ENCODE peak calls at places on chromosomes 4 and X, in five cellular contexts. T is stomach, M is ascending aorta, W is foreskin fibroblast, S is bronchial epithelial cell. G is an unnamed sample.

GRCh38 chrX:24283122-24283789 is 30.6 kb downstream of the SUPT20HL2 start:
- DNase-seq in M (no peak), W (no peak), T (no peak), S (no peak), G (no peak)

GRCh38 chrX:19670854-19671620 is 155.7 kb upstream of the MAP3K15 start:
- DNase-seq in S (peak), W (peak), T (no peak), M (no peak), G (peak)

GRCh38 chrX:3393581-3394111 is 47.2 kb upstream of the MXRA5 start:
- DNase-seq in W (no peak), M (no peak), S (peak), T (no peak), G (no peak)

GRCh38 chr4:86595426-86595805 is 1.3 kb downstream of the PTPN13 start:
- DNase-seq in M (no peak), T (no peak), S (peak), W (peak), G (no peak)

GRCh38 chr4:75289843-75290616 is 224.2 kb downstream of the RCHY1 start:
- DNase-seq in S (peak), T (peak), W (no peak), M (no peak), G (no peak)

GRCh38 chr4:118954246-118954645 is 65.6 kb downstream of the SYNPO2 start:
- DNase-seq in M (no peak), S (peak), W (peak), T (no peak), G (no peak)

GRCh38 chr4:85842540-85842939 is 367.6 kb downstream of the ARHGAP24 start:
- DNase-seq in W (no peak), T (no peak), M (peak), S (no peak), G (peak)

GRCh38 chrX:2693123-2693438 is 2.0 kb downstream of the CD99 start:
- DNase-seq in T (no peak), M (no peak), S (no peak), W (no peak), G (no peak)

GRCh38 chrX:107542500-107542899 is 85.8 kb upstream of the PRPS1 start:
- DNase-seq in T (peak), S (peak), M (no peak), W (peak), G (no peak)

GRCh38 chr4:153067376-153067775 is 131.3 kb downstream of the FHDC1 start:
- DNase-seq in M (no peak), W (peak), S (peak), T (no peak), G (no peak)

GRCh38 chrX:39773150-39773549 is 324.6 kb downstream of the BCOR start:
- DNase-seq in W (no peak), M (no peak), S (no peak), T (no peak), G (no peak)

GRCh38 chr4:84529169-84529751 is 30.2 kb upstream of the NKX6-1 start:
- DNase-seq in M (no peak), S (peak), W (no peak), T (no peak), G (no peak)

GRCh38 chr4:112038861-112039260 is 106.4 kb upstream of the FAM241A start:
- DNase-seq in T (no peak), S (peak), W (peak), M (no peak), G (no peak)

DNA sequence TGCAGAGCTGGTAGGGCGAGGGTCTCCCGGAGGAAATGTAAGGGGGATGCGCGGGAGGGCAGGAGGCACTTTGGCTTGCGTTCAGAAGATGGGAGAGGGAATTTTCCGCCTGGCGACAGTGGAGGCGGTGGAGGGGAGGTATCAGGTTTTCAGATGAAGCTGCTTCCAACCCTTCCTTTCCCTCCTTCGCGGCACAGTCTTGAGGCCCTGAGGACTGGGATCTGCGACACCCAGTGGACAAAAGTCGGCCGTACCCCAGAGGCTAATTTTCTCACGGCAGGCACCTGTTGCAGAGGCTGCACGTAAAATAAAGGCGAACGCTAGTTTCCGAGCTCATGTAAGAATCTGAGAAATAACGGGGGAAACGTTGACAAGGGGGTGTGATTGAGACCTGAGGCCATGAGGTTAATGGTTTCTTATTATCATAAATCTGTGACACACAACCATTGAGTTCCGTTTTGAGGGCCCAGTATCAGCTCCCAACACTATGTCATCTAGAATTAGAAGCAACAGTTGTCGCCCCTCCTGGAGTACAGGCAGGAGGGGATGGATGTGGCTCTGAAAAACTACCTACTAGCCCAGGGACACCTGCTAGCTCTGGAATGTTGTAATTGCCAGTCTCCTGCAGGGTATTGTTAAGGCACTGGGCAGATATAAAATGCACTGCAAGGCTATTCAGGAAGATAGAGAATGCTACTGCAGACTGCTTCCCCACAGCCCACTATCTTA is 1.1 kb downstream of the ZCCHC18 start:
- DNase-seq in W (peak), S (peak), T (peak), M (no peak), G (peak)
- H3K4me3 ChIP-seq in W (peak), S (no peak), T (peak), M (peak), G (no peak)

GRCh38 chr4:124647599-124647998 is 64.9 kb downstream of the ANKRD50 start:
- DNase-seq in S (no peak), T (no peak), W (no peak), M (no peak), G (no peak)

DNA sequence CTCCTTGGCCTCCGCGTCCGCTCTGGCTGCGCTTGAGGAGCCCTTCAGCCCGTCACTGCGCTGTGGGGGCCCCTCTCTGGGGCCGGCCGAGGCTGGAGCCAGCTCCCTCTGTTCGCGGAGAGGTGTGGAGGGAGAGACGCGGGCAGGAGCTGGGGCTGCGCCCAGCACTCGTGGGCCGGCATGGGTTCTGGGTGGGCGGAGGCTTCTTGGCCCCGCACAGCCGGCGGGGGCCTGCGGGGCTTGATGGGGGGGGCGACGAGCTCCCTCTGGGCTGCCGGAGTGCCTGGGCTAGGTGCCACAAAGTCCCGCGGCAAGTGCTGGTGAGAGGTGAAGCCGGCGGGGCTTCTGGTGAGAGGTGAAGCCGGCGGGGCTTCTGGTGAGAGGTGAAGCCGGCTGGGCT is 61.9 kb downstream of the ANKRD50 start:
- DNase-seq in M (no peak), T (no peak), W (no peak), S (no peak), G (no peak)
- H3K4me3 ChIP-seq in M (no peak), T (no peak), W (no peak), S (no peak), G (no peak)

GRCh38 chr4:7861440-7861881 is 78.2 kb downstream of the AFAP1 start:
- DNase-seq in T (no peak), M (no peak), S (peak), W (peak), G (no peak)
- H3K4me3 ChIP-seq in T (no peak), M (no peak), S (no peak), W (no peak), G (no peak)

GRCh38 chr4:105896984-105897760 is 1.9 kb downstream of the NPNT start:
- DNase-seq in M (no peak), S (peak), W (no peak), T (no peak), G (no peak)
- H3K4me3 ChIP-seq in M (peak), S (no peak), W (no peak), T (peak), G (no peak)

G was measured in mucosa of descending colon.